ENCODE peak calls at places on chromosome 16, in eight cellular contexts. I is CD4-positive, alpha-beta T cell; A is cardiac fibroblast; B is A549; Z is Peyer's patch; S is AG04449; J is Panc1; P is AG04450. Y is an unnamed sample.

GRCh38 chr16:59635674-59636073 is 901.6 kb upstream of the GOT2 start:
- DNase-seq in P (no peak), B (no peak), S (peak; percentile 19), I (no peak), J (no peak), A (no peak), Z (no peak), Y (no peak)

GRCh38 chr16:15509051-15509592 is 74.7 kb downstream of the BMERB1 start:
- DNase-seq in Z (no peak), B (no peak), J (no peak), P (no peak), A (no peak), I (peak; percentile 12), S (no peak), Y (no peak)

GRCh38 chr16:2325181-2325580 is 15.3 kb downstream of the ABCA3 start:
- DNase-seq in P (no peak), J (no peak), Z (no peak), B (no peak), S (no peak), A (no peak), I (no peak), Y (no peak)

GRCh38 chr16:21121150-21121549 is 29.5 kb downstream of the DNAH3 start:
- DNase-seq in J (no peak), I (no peak), P (no peak), S (no peak), B (no peak), A (no peak), Z (no peak), Y (no peak)

GRCh38 chr16:19283637-19284036 is 1.9 kb upstream of the CLEC19A start:
- DNase-seq in S (no peak), J (no peak), Z (no peak), A (no peak), P (no peak), B (no peak), I (no peak), Y (no peak)

GRCh38 chr16:56363181-56363716 is 62.1 kb downstream of the AMFR start:
- DNase-seq in B (no peak), Z (no peak), A (no peak), J (no peak), S (no peak), I (no peak), P (no peak), Y (no peak)

GRCh38 chr16:3207086-3207953 is 19.3 kb downstream of the OR1F1 start:
- DNase-seq in P (no peak), J (no peak), S (no peak), A (no peak), Z (no peak), I (no peak), B (no peak), Y (no peak)

GRCh38 chr16:12158428-12158827 is 181.9 kb downstream of the SNX29 start:
- DNase-seq in J (no peak), A (peak; percentile 62), Z (no peak), B (no peak), I (no peak), P (no peak), S (peak; percentile 90), Y (no peak)

GRCh38 chr16:54287018-54287757 is 601 bp upstream of the IRX3 start:
- DNase-seq in I (no peak), S (no peak), B (no peak), Z (no peak), A (no peak), J (no peak), P (no peak), Y (no peak)

GRCh38 chr16:77171750-77172635 is 19.0 kb upstream of the MON1B start:
- DNase-seq in P (peak; percentile 16), B (peak; percentile 65), Z (no peak), S (peak; percentile 10), A (peak; percentile 74), I (no peak), J (no peak), Y (no peak)

GRCh38 chr16:69110406-69110805 is 5.0 kb downstream of the HAS3 start:
- DNase-seq in B (no peak), J (no peak), I (no peak), Z (no peak), P (no peak), A (no peak), S (no peak), Y (no peak)

GRCh38 chr16:89697161-89697615 is 4.3 kb downstream of the SPATA2L start:
- DNase-seq in B (no peak), I (no peak), S (no peak), A (no peak), J (no peak), Z (no peak), P (no peak), Y (no peak)

GRCh38 chr16:11439790-11440656 is 94.8 kb downstream of the RMI2 start:
- DNase-seq in J (no peak), Z (no peak), B (no peak), A (no peak), I (no peak), S (no peak), P (no peak), Y (no peak)

GRCh38 chr16:49556252-49557069 is 182.9 kb downstream of the C16orf78 start:
- DNase-seq in B (peak; percentile 35), Z (no peak), S (peak; percentile 3), P (no peak), J (no peak), A (peak; percentile 67), I (no peak), Y (no peak)
- TF ChIP-seq CTCF in B (peak; percentile 24), Z (peak; percentile 15), S (peak; percentile 47), P (peak; percentile 52), J (peak; percentile 55), A (peak; percentile 55), I (no peak), Y (no peak)

GRCh38 chr16:50152807-50153647 is at the start of gene TENT4B:
- DNase-seq in I (peak; percentile 86), B (peak; percentile 85), S (no peak), A (peak; percentile 90), P (peak; percentile 49), Z (peak; percentile 85), J (no peak), Y (peak; percentile 86)

GRCh38 chr16:50154369-50154947 is 1.4 kb downstream of the TENT4B start:
- DNase-seq in I (no peak), P (no peak), A (peak; percentile 17), S (no peak), J (no peak), B (peak; percentile 12), Z (no peak), Y (no peak)

GRCh38 chr16:50152386-50152806 is 710 bp upstream of the TENT4B start:
- DNase-seq in S (no peak), Z (peak; percentile 64), P (no peak), I (peak; percentile 53), J (peak; percentile 8), A (no peak), B (no peak), Y (peak; percentile 62)

GRCh38 chr16:50151744-50152143 is 1.4 kb upstream of the TENT4B start:
- DNase-seq in J (no peak), I (no peak), Z (no peak), P (no peak), B (no peak), A (no peak), S (no peak), Y (no peak)

DNA sequence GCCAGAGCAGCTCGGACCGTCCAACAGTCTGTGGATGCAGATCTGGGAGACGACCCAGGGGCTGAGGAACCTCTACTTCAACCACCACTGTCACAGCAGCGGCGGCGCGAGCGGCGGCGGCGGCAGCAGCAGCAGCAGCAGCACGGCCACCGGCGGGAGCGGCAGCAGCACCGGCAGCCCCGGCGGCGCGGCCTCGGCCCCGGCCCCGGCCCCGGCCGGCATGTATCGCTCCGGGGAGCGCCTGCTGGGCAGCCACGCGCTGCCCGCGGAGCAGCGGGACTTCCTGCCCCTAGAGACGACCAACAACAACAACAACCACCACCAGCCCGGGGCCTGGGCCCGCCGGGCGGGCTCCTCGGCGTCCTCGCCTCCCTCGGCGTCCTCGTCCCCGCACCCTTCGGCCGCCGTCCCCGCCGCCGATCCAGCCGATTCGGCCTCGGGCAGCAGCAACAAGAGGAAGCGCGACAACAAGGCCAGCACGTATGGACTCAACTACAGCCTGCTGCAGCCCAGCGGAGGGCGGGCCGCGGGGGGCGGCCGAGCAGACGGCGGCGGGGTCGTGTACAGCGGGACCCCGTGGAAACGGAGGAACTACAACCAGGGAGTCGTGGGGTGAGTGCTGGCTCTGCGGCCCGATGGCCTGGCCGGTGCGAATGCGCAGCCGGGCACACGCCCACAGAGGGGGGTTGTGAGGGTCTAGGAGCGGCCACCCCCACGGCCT is 702 bp downstream of the TENT4B start:
- DNase-seq in J (no peak), B (peak; percentile 34), Z (peak; percentile 39), I (peak; percentile 35), A (peak; percentile 26), P (no peak), S (no peak), Y (peak; percentile 53)
- TF ChIP-seq CTCF in J (no peak), B (no peak), Z (no peak), I (no peak), A (no peak), P (no peak), S (no peak), Y (no peak)

DNA sequence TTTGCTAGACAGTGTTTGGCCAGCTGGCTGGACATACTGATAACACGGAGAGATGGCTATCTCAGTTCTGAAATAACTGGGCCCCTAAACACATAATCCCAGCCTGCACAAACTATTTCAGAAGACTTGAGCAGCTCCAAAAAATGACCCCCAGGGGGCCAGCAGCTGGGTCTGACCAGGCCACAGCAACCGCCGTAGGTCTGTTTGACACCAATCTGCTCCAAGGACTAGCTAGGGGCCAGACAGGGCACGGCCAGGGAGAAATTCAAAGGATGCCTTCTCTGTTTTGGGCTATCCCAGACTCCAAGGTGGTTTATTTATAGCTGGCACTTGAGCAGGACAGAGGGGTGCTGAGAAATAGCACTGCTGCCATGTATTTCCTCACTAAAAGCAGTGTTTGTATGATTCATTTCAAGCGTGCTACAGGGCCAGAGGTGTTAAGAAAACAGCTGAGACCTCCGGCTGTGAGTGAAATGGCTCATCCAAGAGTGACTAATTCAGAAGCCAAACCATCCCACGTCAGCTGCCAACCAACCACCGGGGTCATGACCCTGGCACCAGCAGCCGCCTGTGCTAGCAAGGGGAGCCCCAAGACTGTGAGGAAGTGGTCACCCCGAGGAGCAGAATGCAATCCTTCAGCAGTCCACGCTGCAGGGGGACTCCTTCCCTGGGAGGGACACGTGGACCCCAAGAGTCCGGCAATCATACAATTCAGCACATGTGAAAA is 5.7 kb downstream of the GGA2 start:
- DNase-seq in A (peak; percentile 82), Z (peak; percentile 73), S (peak; percentile 83), J (peak; percentile 91), B (peak; percentile 59), I (peak; percentile 48), P (peak; percentile 54), Y (peak; percentile 76)
- TF ChIP-seq CTCF in A (no peak), Z (no peak), S (no peak), J (no peak), B (no peak), I (no peak), P (no peak), Y (no peak)

DNA sequence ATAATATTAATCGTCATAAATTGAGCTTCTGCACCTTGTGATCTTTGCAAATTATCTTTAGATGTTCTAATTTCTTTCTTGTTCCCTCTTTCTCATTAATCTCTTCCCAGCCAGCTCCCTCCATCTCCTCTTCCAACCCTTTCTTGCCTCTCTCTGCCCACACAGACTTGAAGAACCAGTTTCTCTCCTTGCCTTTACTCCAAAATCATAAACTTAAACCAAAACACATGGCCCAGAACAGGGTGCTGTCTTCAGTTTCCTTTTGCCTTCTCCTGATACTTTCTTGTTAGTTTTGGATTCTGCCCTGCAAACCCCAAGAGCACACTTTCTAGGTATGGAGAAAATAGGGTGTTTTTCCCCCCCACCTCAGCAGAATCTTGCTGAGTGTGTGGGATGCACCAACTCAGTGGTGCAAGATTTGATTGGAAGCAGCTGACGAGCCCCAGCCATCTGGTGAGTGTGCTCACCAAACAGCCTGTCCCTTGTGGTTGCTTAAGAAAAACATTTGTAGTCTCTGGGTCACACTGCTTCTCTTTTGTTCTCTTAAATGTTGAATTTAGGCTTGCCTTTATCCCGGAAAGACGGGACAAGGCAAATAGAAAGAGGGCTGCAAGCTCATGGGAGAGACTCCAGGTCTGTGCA is 175.8 kb upstream of the MAF start:
- DNase-seq in S (no peak), P (no peak), B (no peak), Z (no peak), J (no peak), I (no peak), A (peak; percentile 48), Y (no peak)
- TF ChIP-seq CTCF in S (no peak), P (no peak), B (no peak), Z (no peak), J (no peak), I (no peak), A (no peak), Y (no peak)

Y was measured in natural killer cell.